ENCODE peak calls at places on chromosomes 2 and 18, in five cellular contexts. One of them, this sample, is unnamed.
A peak's percentile ranks its signal among the peaks of the same experiment; 100 is the strongest.

GRCh38 chr18:2027026-2027425 is 544.3 kb downstream of the METTL4 start:
- DNase-seq in GM03348: no peak
- DNase-seq in RCC 7860: peak; percentile 90
- DNase-seq in anterior cingulate cortex: no peak
- DNase-seq in T-helper 17 cell: no peak
- DNase-seq in this sample: no peak

GRCh38 chr18:37548679-37549289 is 16.8 kb downstream of the CELF4 start:
- DNase-seq in GM03348: no peak
- DNase-seq in RCC 7860: no peak
- DNase-seq in anterior cingulate cortex: no peak
- DNase-seq in T-helper 17 cell: no peak
- DNase-seq in this sample: no peak

GRCh38 chr2:110126086-110126773 is 10.6 kb upstream of the MALL start:
- DNase-seq in GM03348: no peak
- DNase-seq in RCC 7860: no peak
- DNase-seq in anterior cingulate cortex: no peak
- DNase-seq in T-helper 17 cell: no peak
- DNase-seq in this sample: peak; percentile 6

GRCh38 chr2:106130251-106130998 is 63.7 kb downstream of the UXS1 start:
- DNase-seq in GM03348: no peak
- DNase-seq in RCC 7860: no peak
- DNase-seq in anterior cingulate cortex: no peak
- DNase-seq in T-helper 17 cell: no peak
- DNase-seq in this sample: no peak

GRCh38 chr2:221818569-221818968 is 246.5 kb upstream of the EPHA4 start:
- DNase-seq in GM03348: no peak
- DNase-seq in RCC 7860: no peak
- DNase-seq in anterior cingulate cortex: no peak
- DNase-seq in T-helper 17 cell: no peak
- DNase-seq in this sample: no peak

GRCh38 chr2:179981085-179981484 is 26.0 kb downstream of the CWC22 start:
- DNase-seq in GM03348: no peak
- DNase-seq in RCC 7860: no peak
- DNase-seq in anterior cingulate cortex: no peak
- DNase-seq in T-helper 17 cell: no peak
- DNase-seq in this sample: no peak

GRCh38 chr2:190528521-190529001 is 6.0 kb downstream of the NEMP2 start:
- DNase-seq in GM03348: peak; percentile 53
- DNase-seq in RCC 7860: no peak
- DNase-seq in anterior cingulate cortex: no peak
- DNase-seq in T-helper 17 cell: no peak
- DNase-seq in this sample: peak; percentile 57

GRCh38 chr2:74876081-74876886 is 42.4 kb downstream of the HK2 start:
- DNase-seq in GM03348: peak; percentile 82
- DNase-seq in RCC 7860: peak; percentile 17
- DNase-seq in anterior cingulate cortex: peak; percentile 17
- DNase-seq in T-helper 17 cell: no peak
- DNase-seq in this sample: peak; percentile 80

GRCh38 chr18:41576643-41577042 is 378.4 kb upstream of the PIK3C3 start:
- DNase-seq in GM03348: no peak
- DNase-seq in RCC 7860: no peak
- DNase-seq in anterior cingulate cortex: no peak
- DNase-seq in T-helper 17 cell: no peak
- DNase-seq in this sample: no peak

GRCh38 chr18:36396190-36396589 is 98.7 kb downstream of the FHOD3 start:
- DNase-seq in GM03348: no peak
- DNase-seq in RCC 7860: no peak
- DNase-seq in anterior cingulate cortex: no peak
- DNase-seq in T-helper 17 cell: no peak
- DNase-seq in this sample: no peak

GRCh38 chr2:148534416-148535205 is 109.9 kb upstream of the EPC2 start:
- DNase-seq in GM03348: peak; percentile 39
- DNase-seq in RCC 7860: no peak
- DNase-seq in anterior cingulate cortex: no peak
- DNase-seq in T-helper 17 cell: no peak
- DNase-seq in this sample: no peak

GRCh38 chr18:47758000-47758399 is 172.5 kb downstream of the SMAD2 start:
- DNase-seq in GM03348: no peak
- DNase-seq in RCC 7860: no peak
- DNase-seq in anterior cingulate cortex: no peak
- DNase-seq in T-helper 17 cell: no peak
- DNase-seq in this sample: peak; percentile 29

GRCh38 chr2:111694690-111695089 is 189.3 kb downstream of the ANAPC1 start:
- DNase-seq in GM03348: peak; percentile 83
- DNase-seq in RCC 7860: peak; percentile 26
- DNase-seq in anterior cingulate cortex: no peak
- DNase-seq in T-helper 17 cell: no peak
- DNase-seq in this sample: no peak

GRCh38 chr2:171814174-171814573 is 79.9 kb downstream of the SLC25A12 start:
- DNase-seq in GM03348: no peak
- DNase-seq in RCC 7860: no peak
- DNase-seq in anterior cingulate cortex: no peak
- DNase-seq in T-helper 17 cell: no peak
- DNase-seq in this sample: no peak

GRCh38 chr2:655626-656025 is 21.6 kb downstream of the TMEM18 start:
- DNase-seq in GM03348: peak; percentile 27
- DNase-seq in RCC 7860: no peak
- DNase-seq in anterior cingulate cortex: no peak
- DNase-seq in T-helper 17 cell: no peak
- DNase-seq in this sample: peak; percentile 31

GRCh38 chr18:58427321-58427720 is 201.6 kb downstream of the ALPK2 start:
- DNase-seq in GM03348: no peak
- DNase-seq in RCC 7860: no peak
- DNase-seq in anterior cingulate cortex: no peak
- DNase-seq in T-helper 17 cell: no peak
- DNase-seq in this sample: no peak

GRCh38 chr2:127464470-127465257 is 46.4 kb downstream of the PROC start:
- DNase-seq in GM03348: no peak
- DNase-seq in RCC 7860: no peak
- DNase-seq in anterior cingulate cortex: no peak
- DNase-seq in T-helper 17 cell: no peak
- DNase-seq in this sample: no peak

GRCh38 chr2:5794012-5794411 is 101.8 kb downstream of the SOX11 start:
- DNase-seq in GM03348: no peak
- DNase-seq in RCC 7860: no peak
- DNase-seq in anterior cingulate cortex: no peak
- DNase-seq in T-helper 17 cell: no peak
- DNase-seq in this sample: no peak

GRCh38 chr18:53838796-53839195 is 385.7 kb downstream of the MBD2 start:
- DNase-seq in GM03348: no peak
- DNase-seq in RCC 7860: no peak
- DNase-seq in anterior cingulate cortex: no peak
- DNase-seq in T-helper 17 cell: no peak
- DNase-seq in this sample: no peak

GRCh38 chr2:218829868-218830451 is 1.6 kb downstream of the PRKAG3 start:
- DNase-seq in GM03348: peak; percentile 52
- DNase-seq in RCC 7860: no peak
- DNase-seq in anterior cingulate cortex: no peak
- DNase-seq in T-helper 17 cell: no peak
- DNase-seq in this sample: no peak

GRCh38 chr2:45821558-45822271 is 170.2 kb downstream of the PRKCE start:
- DNase-seq in GM03348: no peak
- DNase-seq in RCC 7860: peak; percentile 37
- DNase-seq in anterior cingulate cortex: no peak
- DNase-seq in T-helper 17 cell: no peak
- DNase-seq in this sample: no peak

This sample was measured in SK-MEL-5.